ENCODE peak calls at places on chromosomes 5 and 9, in eight cellular contexts. N is Peyer's patch; B is CD4-positive, alpha-beta memory T cell; Y is H9; G is psoas muscle; I is neural progenitor cell; R is HepG2; F is transverse colon. L is an unnamed sample.
A peak's percentile ranks its signal among the peaks of the same experiment; 100 is the strongest.

GRCh38 chr9:2964485-2964884 is 120.6 kb upstream of the PUM3 start:
- DNase-seq in N (no peak), B (no peak), Y (no peak), G (no peak), I (no peak), R (no peak), F (no peak), L (no peak)

GRCh38 chr9:118522093-118523028 is 818.2 kb downstream of the TLR4 start:
- DNase-seq in N (no peak), B (no peak), Y (peak; percentile 90), G (no peak), I (peak; percentile 84), R (peak; percentile 8), F (peak; percentile 13), L (no peak)

GRCh38 chr9:98128316-98128715 is 9.3 kb upstream of the TRIM14 start:
- DNase-seq in N (no peak), B (no peak), Y (no peak), G (no peak), I (no peak), R (no peak), F (no peak), L (no peak)

GRCh38 chr5:33800221-33800950 is 91.4 kb downstream of the ADAMTS12 start:
- DNase-seq in N (no peak), B (no peak), Y (no peak), G (no peak), I (no peak), R (no peak), F (no peak), L (no peak)

GRCh38 chr9:95109456-95109855 is 208.1 kb downstream of the FANCC start:
- DNase-seq in N (no peak), B (no peak), Y (no peak), G (no peak), I (no peak), R (no peak), F (no peak), L (no peak)

GRCh38 chr5:176296-176823 is 14.9 kb upstream of the LRRC14B start:
- DNase-seq in N (no peak), B (no peak), Y (no peak), G (peak; percentile 28), I (no peak), R (no peak), F (no peak), L (no peak)

GRCh38 chr9:109320338-109320733 is 523 bp downstream of the EPB41L4B start:
- DNase-seq in N (no peak), B (no peak), Y (no peak), G (no peak), I (peak; percentile 68), R (no peak), F (peak; percentile 42), L (no peak)

GRCh38 chr5:93594591-93595419 is 11.8 kb downstream of the NR2F1 start:
- DNase-seq in N (no peak), B (no peak), Y (peak; percentile 60), G (peak; percentile 48), I (peak; percentile 62), R (no peak), F (no peak), L (no peak)

GRCh38 chr9:127174386-127175318 is 52.2 kb upstream of the ANGPTL2 start:
- DNase-seq in N (peak; percentile 3), B (no peak), Y (peak; percentile 22), G (no peak), I (no peak), R (no peak), F (peak; percentile 3), L (no peak)

GRCh38 chr9:98357921-98358535 is 102.6 kb upstream of the TBC1D2 start:
- DNase-seq in N (no peak), B (no peak), Y (no peak), G (no peak), I (no peak), R (no peak), F (no peak), L (no peak)

DNA sequence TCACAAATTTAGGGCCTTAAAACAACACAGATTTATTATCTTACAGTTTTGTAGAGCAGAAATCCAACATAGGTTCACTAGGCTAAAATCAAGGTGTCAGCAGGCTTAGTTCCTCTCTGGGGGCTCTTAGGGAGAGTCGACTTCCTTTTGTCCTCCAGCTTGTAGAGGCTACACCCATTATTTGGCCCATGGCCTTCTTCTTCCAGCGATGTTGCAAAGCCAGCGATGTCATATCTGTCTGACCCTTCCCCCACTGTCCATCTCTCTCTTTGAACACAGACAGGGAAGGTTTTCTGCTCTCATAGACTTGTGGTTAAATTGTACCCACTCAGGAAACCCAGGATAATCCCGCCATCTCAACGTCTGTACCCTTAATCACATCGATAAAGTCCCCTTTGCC is 60.3 kb upstream of the SHB start:
- DNase-seq in N (no peak), B (no peak), Y (no peak), G (no peak), I (no peak), R (no peak), F (no peak), L (no peak)
- H3K4me1 ChIP-seq in N (no peaks in the 10 kb centered on the region), B (no peaks in the 10 kb centered on the region), Y (no peaks in the 10 kb centered on the region), G (no peaks in the 10 kb centered on the region), I (no peaks in the 10 kb centered on the region), R (no peaks in the 10 kb centered on the region), F (no peaks in the 10 kb centered on the region), L (no peaks in the 10 kb centered on the region)

DNA sequence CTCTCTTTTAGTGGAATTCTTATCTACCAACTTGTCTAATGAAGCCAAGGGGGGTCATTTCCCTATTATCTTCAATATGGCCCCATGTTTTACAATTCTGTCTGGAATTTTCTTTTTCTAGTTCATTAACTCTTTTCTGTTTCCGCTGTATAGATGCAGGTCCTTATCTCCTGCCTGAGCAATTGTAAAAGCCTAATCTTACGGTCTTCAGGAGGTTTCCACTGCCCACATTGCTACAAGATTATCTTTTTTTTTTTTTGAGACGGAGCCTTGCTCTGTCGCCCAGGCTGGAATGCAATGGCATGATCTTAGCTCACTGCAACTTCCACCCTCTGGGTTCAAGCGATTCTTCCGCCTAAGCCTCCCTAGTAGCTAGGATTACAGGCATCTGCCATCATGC is 132.3 kb downstream of the UNC13B start:
- DNase-seq in N (no peak), B (no peak), Y (no peak), G (no peak), I (peak; percentile 50), R (no peak), F (no peak), L (no peak)
- H3K27ac ChIP-seq in N (no peak overlapping the region), B (no peak overlapping the region), Y (no peak overlapping the region), G (no peak overlapping the region), I (peak overlapping the region; percentile 96), R (no peak overlapping the region), F (no peak overlapping the region), L (no peak overlapping the region)

GRCh38 chr5:178118345-178118744 is 5.0 kb downstream of the N4BP3 start:
- DNase-seq in N (peak; percentile 70), B (no peak), Y (no peak), G (no peak), I (no peak), R (no peak), F (no peak), L (no peak)
- H3K4me1 ChIP-seq in N (no peaks in the 10 kb centered on the region), B (peaks cover 64% of the 10 kb centered on the region), Y (peaks cover 8% of the 10 kb centered on the region), G (peaks cover 38% of the 10 kb centered on the region), I (peaks cover 29% of the 10 kb centered on the region), R (peaks cover 19% of the 10 kb centered on the region), F (peaks cover 53% of the 10 kb centered on the region), L (peaks cover 49% of the 10 kb centered on the region)

DNA sequence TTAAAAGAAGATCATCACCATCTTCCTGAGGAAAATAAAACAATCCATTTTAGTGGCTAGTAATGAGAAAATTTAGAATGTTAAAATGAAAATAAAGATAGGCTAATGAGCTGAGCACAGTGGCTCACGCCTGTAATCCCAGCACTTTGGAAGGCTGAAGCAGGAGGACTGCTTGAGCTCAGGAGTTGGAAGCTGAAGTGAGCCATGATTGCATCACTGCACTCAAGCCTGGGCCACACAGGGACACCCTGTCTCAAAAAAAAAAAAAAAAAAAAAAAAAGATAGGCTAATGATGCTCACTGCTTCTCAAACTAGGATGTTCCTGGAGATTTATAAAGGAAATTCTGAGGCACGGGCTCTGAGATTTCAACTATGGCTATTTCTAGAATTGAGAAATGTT is 50.3 kb downstream of the CPLANE1 start:
- DNase-seq in N (no peak), B (no peak), Y (no peak), G (no peak), I (no peak), R (no peak), F (no peak), L (no peak)
- H3K27ac ChIP-seq in N (no peak overlapping the region), B (no peak overlapping the region), Y (no peak overlapping the region), G (no peak overlapping the region), I (no peak overlapping the region), R (no peak overlapping the region), F (no peak overlapping the region), L (no peak overlapping the region)

GRCh38 chr9:33138768-33139167 is 28.4 kb downstream of the B4GALT1 start:
- DNase-seq in N (no peak), B (no peak), Y (no peak), G (no peak), I (no peak), R (no peak), F (no peak), L (no peak)

GRCh38 chr9:33137781-33138264 is 29.3 kb downstream of the B4GALT1 start:
- DNase-seq in N (peak; percentile 67), B (no peak), Y (no peak), G (no peak), I (no peak), R (no peak), F (no peak), L (no peak)

GRCh38 chr9:33136721-33137120 is 30.4 kb downstream of the B4GALT1 start:
- DNase-seq in N (no peak), B (no peak), Y (no peak), G (no peak), I (no peak), R (no peak), F (no peak), L (no peak)

GRCh38 chr9:33135086-33135958 is 31.8 kb downstream of the B4GALT1 start:
- DNase-seq in N (peak; percentile 54), B (no peak), Y (no peak), G (peak; percentile 51), I (no peak), R (no peak), F (peak; percentile 8), L (no peak)

DNA sequence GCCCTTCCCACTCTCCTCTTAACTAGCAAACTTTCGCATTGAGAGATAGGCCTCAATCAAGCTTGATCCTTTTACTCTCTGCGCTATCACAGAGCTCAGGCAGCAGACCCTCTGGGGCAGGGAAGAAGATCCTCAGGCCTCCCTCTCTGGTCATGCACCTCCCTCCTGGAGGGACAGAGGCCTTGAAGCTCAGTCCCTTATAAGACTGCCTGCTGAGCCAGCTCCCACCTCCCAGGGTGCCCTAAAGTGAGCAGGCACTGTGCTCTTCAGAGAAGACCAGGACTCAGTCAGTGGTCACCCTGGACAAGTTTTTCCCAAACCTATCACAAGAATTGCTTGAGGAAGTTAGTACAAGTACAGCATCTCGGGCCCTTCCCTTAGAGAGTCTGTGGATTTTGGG is 29.9 kb downstream of the B4GALT1 start:
- DNase-seq in N (no peak), B (no peak), Y (no peak), G (no peak), I (no peak), R (no peak), F (no peak), L (no peak)
- H3K4me1 ChIP-seq in N (peaks cover 3% of the 10 kb centered on the region), B (peaks cover 71% of the 10 kb centered on the region), Y (no peaks in the 10 kb centered on the region), G (peaks cover 60% of the 10 kb centered on the region), I (no peaks in the 10 kb centered on the region), R (peaks cover 37% of the 10 kb centered on the region), F (peaks cover 63% of the 10 kb centered on the region), L (peaks cover 42% of the 10 kb centered on the region)

DNA sequence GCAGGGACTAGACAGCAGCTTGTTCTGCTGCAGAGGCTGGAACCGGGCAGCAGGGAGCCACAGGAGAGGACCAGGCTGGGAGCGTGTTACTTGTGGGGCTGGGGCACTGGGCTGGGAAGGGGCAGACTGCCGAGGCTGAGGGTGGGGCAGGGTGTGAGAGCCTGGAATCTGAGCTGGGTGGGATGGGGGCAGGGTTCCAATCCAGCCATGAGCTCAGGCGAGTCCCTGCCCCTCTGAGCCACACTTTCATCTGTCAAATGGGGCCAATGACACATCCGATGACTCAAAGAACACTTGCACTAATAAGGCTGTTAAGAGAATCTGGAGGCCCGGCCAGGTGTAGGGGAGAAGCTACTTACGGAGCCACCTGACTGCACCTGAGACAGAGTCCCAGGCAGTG is 18.7 kb upstream of the WDR38 start:
- DNase-seq in N (no peak), B (no peak), Y (no peak), G (no peak), I (no peak), R (no peak), F (no peak), L (no peak)
- H3K27ac ChIP-seq in N (no peak overlapping the region), B (no peak overlapping the region), Y (no peak overlapping the region), G (peak overlapping the region; percentile 9), I (no peak overlapping the region), R (no peak overlapping the region), F (peak overlapping the region; percentile 42), L (no peak overlapping the region)